ENCODE peak calls at places on chromosomes 1 and 21, in eight cellular contexts. D, L, B, H, W, N, S and Q are unnamed samples.
A peak's percentile ranks its signal among the peaks of the same experiment; 100 is the strongest.

GRCh38 chr1:206941766-206942418 is 4.4 kb downstream of the PIGR start:
- DNase-seq in B (no peak), H (no peak), S (no peak), D (no peak), L (no peak), N (no peak), W (no peak), Q (no peak)

GRCh38 chr1:156387899-156388813 is 19.1 kb downstream of the RHBG start:
- DNase-seq in D (no peak), L (no peak), W (no peak), S (no peak), B (no peak), N (peak; percentile 89), H (no peak), Q (no peak)

GRCh38 chr1:85417876-85418275 is 47.1 kb downstream of the DDAH1 start:
- DNase-seq in W (no peak), B (no peak), L (no peak), D (no peak), H (no peak), N (no peak), S (no peak), Q (no peak)

GRCh38 chr1:12047120-12047876 is 15.8 kb upstream of the TNFRSF8 start:
- DNase-seq in S (no peak), D (no peak), W (no peak), H (peak; percentile 31), L (no peak), N (no peak), B (peak; percentile 42), Q (peak; percentile 84)

GRCh38 chr21:38170283-38170682 is 86.5 kb upstream of the KCNJ15 start:
- DNase-seq in W (no peak), N (no peak), D (peak; percentile 27), H (peak; percentile 64), L (no peak), B (peak; percentile 63), S (no peak), Q (peak; percentile 93)

GRCh38 chr1:28290851-28291250 is 31.5 kb downstream of the SESN2 start:
- DNase-seq in B (no peak), S (no peak), D (no peak), H (no peak), W (no peak), N (no peak), L (no peak), Q (no peak)

GRCh38 chr1:15523104-15523921 is 702 bp downstream of the CASP9 start:
- DNase-seq in L (no peak), B (no peak), S (no peak), H (peak; percentile 46), D (no peak), N (no peak), W (no peak), Q (no peak)

GRCh38 chr1:203406446-203407045 is 55.6 kb upstream of the FMOD start:
- DNase-seq in D (no peak), B (no peak), W (no peak), N (no peak), H (peak; percentile 67), S (no peak), L (no peak), Q (no peak)

GRCh38 chr1:12424150-12424549 is 193.9 kb downstream of the DHRS3 start:
- DNase-seq in L (no peak), D (no peak), H (peak; percentile 70), B (peak; percentile 32), S (no peak), W (no peak), N (no peak), Q (peak; percentile 10)

GRCh38 chr1:203338335-203339036 is 12.4 kb downstream of the FMOD start:
- DNase-seq in S (no peak), L (peak; percentile 39), W (no peak), B (peak; percentile 56), N (no peak), H (peak; percentile 55), D (peak; percentile 83), Q (peak; percentile 66)

GRCh38 chr1:160789702-160790611 is 6.0 kb upstream of the LY9 start:
- DNase-seq in B (peak; percentile 21), N (no peak), S (no peak), W (no peak), L (no peak), D (no peak), H (no peak), Q (no peak)

GRCh38 chr21:33078907-33079582 is 9.1 kb downstream of the OLIG1 start:
- DNase-seq in D (no peak), H (peak; percentile 41), S (no peak), L (no peak), B (peak; percentile 87), W (no peak), N (peak; percentile 70), Q (peak; percentile 97)

GRCh38 chr1:170461362-170461761 is 70.6 kb upstream of the GORAB start:
- DNase-seq in H (peak; percentile 87), W (no peak), D (no peak), L (no peak), S (no peak), B (peak; percentile 58), N (no peak), Q (peak; percentile 80)